ENCODE peak calls at places on chromosomes 16 and 17, in seven cellular contexts. S, I, L, M, Q, H and N are unnamed samples.

GRCh38 chr17:68514809-68515208 is 2.6 kb downstream of the PRKAR1A start:
- DNase-seq in S (no peak), I (no peak), L (no peak), M (no peak), Q (peak), H (peak), N (peak)

GRCh38 chr17:27755706-27756466 is 44.4 kb downstream of the NOS2 start:
- DNase-seq in S (no peak), I (no peak), L (no peak), M (no peak), Q (no peak), H (no peak), N (no peak)

GRCh38 chr16:77359065-77359502 is 75.8 kb downstream of the ADAMTS18 start:
- DNase-seq in S (no peak), I (no peak), L (no peak), M (no peak), Q (peak), H (peak), N (peak)

GRCh38 chr16:79468236-79468635 is 132.3 kb downstream of the MAF start:
- DNase-seq in S (no peak), I (no peak), L (no peak), M (no peak), Q (no peak), H (no peak), N (no peak)

GRCh38 chr16:25563700-25564099 is 128.1 kb upstream of the HS3ST4 start:
- DNase-seq in S (no peak), I (no peak), L (no peak), M (no peak), Q (no peak), H (no peak), N (no peak)

GRCh38 chr17:607341-608060 is 107.1 kb downstream of the VPS53 start:
- DNase-seq in S (no peak), I (no peak), L (no peak), M (no peak), Q (no peak), H (no peak), N (no peak)

GRCh38 chr16:4513881-4514280 is 24.7 kb downstream of the CDIP1 start:
- DNase-seq in S (no peak), I (no peak), L (no peak), M (no peak), Q (no peak), H (no peak), N (no peak)

GRCh38 chr16:30521873-30522641 is 4.3 kb downstream of the ZNF768 start:
- DNase-seq in S (no peak), I (no peak), L (no peak), M (no peak), Q (no peak), H (peak), N (no peak)

GRCh38 chr17:73013816-73014663 is 78.4 kb downstream of the SLC39A11 start:
- DNase-seq in S (no peak), I (no peak), L (no peak), M (no peak), Q (peak), H (no peak), N (peak)

GRCh38 chr17:1006054-1006453 is 9.1 kb downstream of the TIMM22 start:
- DNase-seq in S (no peak), I (no peak), L (no peak), M (no peak), Q (no peak), H (no peak), N (no peak)

GRCh38 chr17:9444687-9445086 is 130.9 kb downstream of the STX8 start:
- DNase-seq in S (no peak), I (no peak), L (no peak), M (no peak), Q (no peak), H (no peak), N (no peak)

GRCh38 chr16:56608876-56609462 is 585 bp downstream of the MT2A start:
- DNase-seq in S (no peak), I (no peak), L (no peak), M (no peak), Q (no peak), H (no peak), N (peak)

GRCh38 chr17:37836593-37836992 is 87.6 kb upstream of the TBC1D3K start:
- DNase-seq in S (no peak), I (no peak), L (no peak), M (no peak), Q (no peak), H (no peak), N (no peak)

GRCh38 chr17:73933871-73934270 is 269.6 kb upstream of the RPL38 start:
- DNase-seq in S (no peak), I (no peak), L (no peak), M (no peak), Q (no peak), H (no peak), N (no peak)

GRCh38 chr16:30903596-30903995 is 7.2 kb downstream of the CTF1 start:
- DNase-seq in S (no peak), I (no peak), L (no peak), M (no peak), Q (no peak), H (no peak), N (peak)

GRCh38 chr16:60485877-60486489 is 1550.3 kb downstream of the CDH8 start:
- DNase-seq in S (no peak), I (no peak), L (no peak), M (no peak), Q (no peak), H (no peak), N (no peak)

GRCh38 chr17:28549274-28550132 is 2.9 kb downstream of the UNC119 start:
- DNase-seq in S (peak), I (peak), L (peak), M (no peak), Q (no peak), H (no peak), N (no peak)

GRCh38 chr16:88570691-88571092 is 489 bp downstream of the ZC3H18 start:
- DNase-seq in S (peak), I (peak), L (no peak), M (no peak), Q (no peak), H (no peak), N (peak)

GRCh38 chr16:84245933-84246678 is 6.3 kb upstream of the KCNG4 start:
- DNase-seq in S (no peak), I (no peak), L (no peak), M (no peak), Q (no peak), H (no peak), N (no peak)

GRCh38 chr17:68289473-68289872 is 1.5 kb downstream of the SLC16A6 start:
- DNase-seq in S (no peak), I (no peak), L (no peak), M (no peak), Q (no peak), H (no peak), N (no peak)

GRCh38 chr16:1237990-1238389 is 2.5 kb upstream of the TPSAB1 start:
- DNase-seq in S (no peak), I (no peak), L (no peak), M (no peak), Q (no peak), H (no peak), N (no peak)

GRCh38 chr17:83173997-83174858 is 94.8 kb downstream of the METRNL start:
- DNase-seq in S (no peak), I (no peak), L (no peak), M (no peak), Q (peak), H (no peak), N (no peak)

GRCh38 chr17:77096570-77097214 is 44.1 kb upstream of the SEC14L1 start:
- DNase-seq in S (no peak), I (no peak), L (no peak), M (no peak), Q (no peak), H (no peak), N (peak)

GRCh38 chr17:79927136-79927661 is 88.0 kb upstream of the CBX4 start:
- DNase-seq in S (no peak), I (no peak), L (no peak), M (no peak), Q (no peak), H (no peak), N (no peak)

GRCh38 chr17:49157784-49158183 is 25.2 kb downstream of the B4GALNT2 start:
- DNase-seq in S (no peak), I (no peak), L (no peak), M (no peak), Q (no peak), H (peak), N (peak)

GRCh38 chr17:68682913-68683312 is 81.7 kb upstream of the FAM20A start:
- DNase-seq in S (no peak), I (no peak), L (no peak), M (peak), Q (no peak), H (no peak), N (no peak)

GRCh38 chr16:24036614-24037013 is 200.8 kb downstream of the PRKCB start:
- DNase-seq in S (peak), I (peak), L (no peak), M (peak), Q (peak), H (peak), N (peak)